ENCODE peak calls at places on chromosome 5, in eight cellular contexts. U, J, F, T, D, X, O and B are unnamed samples.

GRCh38 chr5:59763545-59763944 is 130.0 kb downstream of the PDE4D start:
- DNase-seq in O (no peak), U (no peak), T (no peak), J (peak), D (peak), X (no peak), F (no peak), B (no peak)

GRCh38 chr5:138955672-138956295 is 80.6 kb upstream of the LRRTM2 start:
- DNase-seq in O (no peak), F (no peak), J (peak), X (no peak), D (peak), T (no peak), U (no peak), B (peak)

GRCh38 chr5:79111960-79112702 is 522 bp downstream of the BHMT start:
- DNase-seq in X (no peak), T (no peak), J (no peak), U (no peak), F (no peak), O (no peak), D (no peak), B (no peak)

GRCh38 chr5:33441241-33441844 is 578 bp downstream of the TARS1 start:
- DNase-seq in X (peak), D (no peak), J (peak), T (no peak), F (peak), O (peak), U (peak), B (no peak)

GRCh38 chr5:93589812-93590215 is 6.8 kb downstream of the NR2F1 start:
- DNase-seq in X (no peak), F (no peak), U (no peak), D (no peak), J (no peak), T (no peak), O (no peak), B (no peak)

GRCh38 chr5:42974546-42974945 is 65.6 kb downstream of the ANXA2R start:
- DNase-seq in O (no peak), F (no peak), D (no peak), X (no peak), U (no peak), T (no peak), J (no peak), B (no peak)

GRCh38 chr5:34630596-34630995 is 25.5 kb upstream of the RAI14 start:
- DNase-seq in J (no peak), F (no peak), D (no peak), O (no peak), U (no peak), T (no peak), X (no peak), B (no peak)

GRCh38 chr5:40071870-40072269 is 607.8 kb upstream of the PTGER4 start:
- DNase-seq in O (no peak), J (no peak), U (no peak), D (peak), F (no peak), X (no peak), T (no peak), B (no peak)

GRCh38 chr5:83516361-83516760 is 44.8 kb downstream of the VCAN start:
- DNase-seq in X (no peak), O (no peak), F (no peak), U (no peak), D (no peak), T (no peak), J (no peak), B (no peak)

GRCh38 chr5:81972496-81972791 is 621 bp downstream of the ATG10 start:
- DNase-seq in O (no peak), T (no peak), U (peak), D (no peak), F (no peak), X (no peak), J (no peak), B (no peak)